ENCODE peak calls at places on chromosomes 5 and 9, in seven cellular contexts. Z is IMR-90, I is cerebellum, S is amniotic epithelial cell, T is Calu3, H is pons, U is AG04449. K is an unnamed sample.

GRCh38 chr9:135463140-135463539 is 16.4 kb upstream of the PPP1R26 start:
- DNase-seq in Z (peak), I (no peak), S (no peak), T (no peak), H (no peak), U (no peak), K (no peak)

GRCh38 chr9:93645149-93645889 is 68.9 kb downstream of the PHF2 start:
- DNase-seq in Z (no peak), I (no peak), S (no peak), T (no peak), H (no peak), U (no peak), K (no peak)

GRCh38 chr9:134047868-134048581 is 19.8 kb downstream of the BRD3 start:
- DNase-seq in Z (no peak), I (no peak), S (no peak), T (no peak), H (no peak), U (no peak), K (no peak)

GRCh38 chr5:79173626-79174025 is 62.0 kb downstream of the BHMT start:
- DNase-seq in Z (no peak), I (no peak), S (no peak), T (peak), H (no peak), U (no peak), K (peak)

GRCh38 chr5:157744055-157745011 is 821 bp downstream of the LSM11 start:
- DNase-seq in Z (no peak), I (peak), S (no peak), T (no peak), H (no peak), U (no peak), K (no peak)

GRCh38 chr9:109941771-109942170 is 161.8 kb downstream of the PALM2AKAP2 start:
- DNase-seq in Z (no peak), I (peak), S (no peak), T (no peak), H (no peak), U (no peak), K (no peak)

GRCh38 chr5:157948738-157949410 is 89.9 kb upstream of the CLINT1 start:
- DNase-seq in Z (peak), I (peak), S (peak), T (peak), H (peak), U (peak), K (peak)

GRCh38 chr9:37408933-37409710 is 13.4 kb upstream of the GRHPR start:
- DNase-seq in Z (no peak), I (no peak), S (no peak), T (no peak), H (no peak), U (no peak), K (no peak)

GRCh38 chr5:79258801-79259200 is 22.9 kb downstream of the JMY start:
- DNase-seq in Z (no peak), I (no peak), S (peak), T (no peak), H (no peak), U (no peak), K (no peak)

GRCh38 chr9:126151671-126152050 is 175.0 kb upstream of the MVB12B start:
- DNase-seq in Z (no peak), I (no peak), S (peak), T (peak), H (no peak), U (no peak), K (peak)

GRCh38 chr9:124256517-124257069 is 1.2 kb upstream of the NEK6 start:
- DNase-seq in Z (peak), I (no peak), S (peak), T (no peak), H (no peak), U (no peak), K (no peak)

GRCh38 chr5:43117092-43117491 is 3.6 kb upstream of the ZNF131 start:
- DNase-seq in Z (no peak), I (no peak), S (no peak), T (no peak), H (no peak), U (no peak), K (no peak)

GRCh38 chr9:38153152-38153909 is 84.3 kb upstream of the SHB start:
- DNase-seq in Z (no peak), I (no peak), S (no peak), T (no peak), H (no peak), U (no peak), K (no peak)

GRCh38 chr5:45279109-45279508 is 417.1 kb downstream of the HCN1 start:
- DNase-seq in Z (no peak), I (no peak), S (no peak), T (no peak), H (no peak), U (no peak), K (no peak)

GRCh38 chr5:120368923-120369715 is 95.0 kb upstream of the PRR16 start:
- DNase-seq in Z (no peak), I (no peak), S (no peak), T (peak), H (no peak), U (no peak), K (no peak)

GRCh38 chr5:136058031-136058971 is 29.5 kb downstream of the TGFBI start:
- DNase-seq in Z (peak), I (no peak), S (peak), T (peak), H (no peak), U (peak), K (no peak)

GRCh38 chr5:73519531-73520283 is 21.5 kb downstream of the BTF3 start:
- DNase-seq in Z (peak), I (peak), S (peak), T (peak), H (peak), U (no peak), K (peak)

GRCh38 chr5:142931896-142932686 is 161.9 kb downstream of the ARHGAP26 start:
- DNase-seq in Z (no peak), I (no peak), S (no peak), T (no peak), H (no peak), U (no peak), K (no peak)

GRCh38 chr5:174617285-174617684 is 107.1 kb upstream of the MSX2 start:
- DNase-seq in Z (no peak), I (no peak), S (no peak), T (no peak), H (no peak), U (no peak), K (no peak)